ENCODE peak calls at places on chromosomes 5 and 9, in seven cellular contexts. N, Z, O, J, M, X and H are unnamed samples.

GRCh38 chr9:34520096-34520495 is 2.7 kb downstream of the ENHO start:
- DNase-seq in O (no peak), X (no peak), N (no peak), M (no peak), Z (no peak), J (no peak), H (no peak)

GRCh38 chr5:158570502-158570901 is 529.2 kb downstream of the EBF1 start:
- DNase-seq in J (no peak), O (no peak), X (no peak), Z (no peak), N (no peak), M (no peak), H (no peak)

GRCh38 chr5:178577376-178577839 is 12.8 kb downstream of the COL23A1 start:
- DNase-seq in M (no peak), N (no peak), X (no peak), O (no peak), Z (no peak), J (no peak), H (no peak)

GRCh38 chr5:151923865-151924264 is 786 bp downstream of the GLRA1 start:
- DNase-seq in X (no peak), M (no peak), O (no peak), Z (no peak), N (peak), J (no peak), H (no peak)

GRCh38 chr5:73823508-73823925 is 197.5 kb downstream of the ARHGEF28 start:
- DNase-seq in O (no peak), J (no peak), M (no peak), X (no peak), N (no peak), Z (no peak), H (no peak)

GRCh38 chr5:59661939-59662615 is 231.4 kb downstream of the PDE4D start:
- DNase-seq in X (no peak), J (peak), Z (no peak), O (no peak), N (peak), M (no peak), H (no peak)

GRCh38 chr5:88829053-88829452 is 53.9 kb downstream of the MEF2C start:
- DNase-seq in X (no peak), O (no peak), J (peak), N (no peak), Z (no peak), M (no peak), H (no peak)

GRCh38 chr9:98484218-98484617 is 224.5 kb downstream of the GABBR2 start:
- DNase-seq in Z (no peak), O (no peak), N (no peak), J (no peak), X (no peak), M (no peak), H (no peak)

GRCh38 chr5:120817044-120817985 is 353.2 kb downstream of the PRR16 start:
- DNase-seq in O (no peak), J (no peak), Z (no peak), X (no peak), M (no peak), N (peak), H (no peak)

GRCh38 chr9:28661853-28662252 is 1088.6 kb upstream of the C9orf72 start:
- DNase-seq in M (no peak), N (no peak), J (no peak), O (no peak), X (no peak), Z (no peak), H (no peak)

GRCh38 chr9:108053555-108054061 is 564.0 kb upstream of the KLF4 start:
- DNase-seq in J (no peak), O (no peak), Z (no peak), N (peak), X (peak), M (no peak), H (no peak)

GRCh38 chr9:14957054-14957453 is 46.8 kb upstream of the FREM1 start:
- DNase-seq in O (no peak), Z (no peak), J (no peak), N (no peak), X (no peak), M (no peak), H (no peak)

GRCh38 chr5:4295663-4296339 is 700.2 kb downstream of the IRX1 start:
- DNase-seq in M (no peak), N (peak), Z (no peak), X (no peak), O (no peak), J (no peak), H (no peak)

GRCh38 chr5:19927919-19928318 is 60.1 kb downstream of the CDH18 start:
- DNase-seq in M (no peak), N (peak), Z (no peak), J (no peak), X (no peak), O (no peak), H (no peak)

GRCh38 chr5:159915913-159916840 is at the start of gene ADRA1B:
- DNase-seq in J (no peak), M (no peak), O (no peak), X (peak), Z (no peak), N (peak), H (no peak)

GRCh38 chr5:62509823-62510222 is 68.8 kb upstream of the LRRC70 start:
- DNase-seq in X (no peak), J (no peak), M (no peak), O (no peak), Z (no peak), N (no peak), H (no peak)

GRCh38 chr9:116945817-116946216 is 258.7 kb downstream of the TRIM32 start:
- DNase-seq in Z (no peak), M (no peak), N (no peak), X (no peak), J (peak), O (no peak), H (no peak)

GRCh38 chr9:18359335-18359734 is 114.6 kb upstream of the ADAMTSL1 start:
- DNase-seq in J (no peak), M (no peak), Z (no peak), N (no peak), O (no peak), X (no peak), H (no peak)

GRCh38 chr5:127568166-127568565 is 50.7 kb downstream of the PRRC1 start:
- DNase-seq in N (no peak), Z (no peak), O (no peak), X (no peak), M (no peak), J (no peak), H (no peak)

GRCh38 chr5:343461-344401 is 22.2 kb downstream of the AHRR start:
- DNase-seq in X (peak), M (no peak), O (no peak), J (no peak), Z (no peak), N (peak), H (no peak)

GRCh38 chr5:116557669-116558271 is 16.9 kb downstream of the SEMA6A start:
- DNase-seq in Z (no peak), N (peak), X (no peak), M (no peak), J (peak), O (no peak), H (no peak)

GRCh38 chr9:130315446-130316226 is 50.1 kb downstream of the HMCN2 start:
- DNase-seq in N (no peak), J (no peak), X (no peak), Z (no peak), M (no peak), O (no peak), H (no peak)

GRCh38 chr5:142772766-142773293 is 2.7 kb downstream of the ARHGAP26 start:
- DNase-seq in M (no peak), N (no peak), O (no peak), Z (no peak), J (no peak), X (no peak), H (no peak)

GRCh38 chr9:126683698-126684044 is 69.9 kb downstream of the LMX1B start:
- DNase-seq in N (no peak), X (no peak), Z (no peak), O (no peak), J (no peak), M (no peak), H (no peak)

GRCh38 chr5:10702911-10703491 is 58.0 kb downstream of the DAP start:
- DNase-seq in X (no peak), N (no peak), O (no peak), M (no peak), J (no peak), Z (peak), H (no peak)

GRCh38 chr5:166488560-166488959 is 1802.9 kb upstream of the WWC1 start:
- DNase-seq in O (no peak), X (no peak), Z (no peak), J (no peak), M (no peak), N (no peak), H (no peak)

GRCh38 chr9:30075451-30076199 is 2308.8 kb upstream of the ACO1 start:
- DNase-seq in Z (peak), M (no peak), X (no peak), J (no peak), O (no peak), N (no peak), H (peak)

GRCh38 chr9:134792627-134793026 is 88.0 kb upstream of the FCN2 start:
- DNase-seq in O (no peak), N (no peak), Z (no peak), M (no peak), J (no peak), X (no peak), H (no peak)

GRCh38 chr5:55176176-55176818 is 3.3 kb upstream of the CDC20B start:
- DNase-seq in X (peak), N (peak), J (peak), O (no peak), Z (no peak), M (no peak), H (no peak)

GRCh38 chr5:153267506-153267905 is 223.0 kb upstream of the GRIA1 start:
- DNase-seq in O (no peak), Z (peak), M (no peak), J (no peak), N (no peak), X (no peak), H (peak)

GRCh38 chr9:89619739-89620138 is 14.9 kb downstream of the GADD45G start:
- DNase-seq in J (no peak), Z (no peak), O (no peak), M (no peak), N (no peak), X (no peak), H (no peak)

GRCh38 chr5:153959134-153959957 is 79.4 kb downstream of the FAM114A2 start:
- DNase-seq in Z (no peak), M (no peak), N (peak), J (no peak), X (no peak), O (no peak), H (no peak)

GRCh38 chr9:3733039-3733408 is 207.2 kb upstream of the RFX3 start:
- DNase-seq in X (no peak), M (no peak), J (no peak), Z (no peak), O (no peak), N (no peak), H (no peak)

GRCh38 chr9:4243877-4244812 is 55.7 kb downstream of the GLIS3 start:
- DNase-seq in X (no peak), N (no peak), M (no peak), Z (no peak), J (no peak), O (no peak), H (no peak)

GRCh38 chr9:106893088-106893487 is 30.1 kb downstream of the ZNF462 start:
- DNase-seq in X (no peak), Z (no peak), N (no peak), M (no peak), J (no peak), O (no peak), H (no peak)

GRCh38 chr9:137590469-137591383 is at the start of gene ZMYND19:
- DNase-seq in Z (no peak), M (peak), X (peak), O (peak), N (peak), J (peak), H (peak)

GRCh38 chr9:107213561-107214028 is 69.5 kb upstream of the RAD23B start:
- DNase-seq in Z (peak), J (no peak), N (no peak), O (no peak), M (no peak), X (no peak), H (peak)

GRCh38 chr9:87713990-87714335 is 12.0 kb upstream of the CTSL start:
- DNase-seq in M (no peak), O (no peak), X (no peak), N (no peak), Z (no peak), J (no peak), H (no peak)

GRCh38 chr9:87712801-87713277 is 13.1 kb upstream of the CTSL start:
- DNase-seq in X (no peak), N (no peak), M (no peak), Z (no peak), O (no peak), J (no peak), H (no peak)

GRCh38 chr9:87713278-87713989 is 12.5 kb upstream of the CTSL start:
- DNase-seq in N (no peak), M (no peak), X (peak), Z (peak), J (no peak), O (no peak), H (peak)

GRCh38 chr9:87710448-87710847 is 15.5 kb upstream of the CTSL start:
- DNase-seq in M (no peak), N (no peak), J (no peak), X (no peak), Z (no peak), O (no peak), H (no peak)

DNA sequence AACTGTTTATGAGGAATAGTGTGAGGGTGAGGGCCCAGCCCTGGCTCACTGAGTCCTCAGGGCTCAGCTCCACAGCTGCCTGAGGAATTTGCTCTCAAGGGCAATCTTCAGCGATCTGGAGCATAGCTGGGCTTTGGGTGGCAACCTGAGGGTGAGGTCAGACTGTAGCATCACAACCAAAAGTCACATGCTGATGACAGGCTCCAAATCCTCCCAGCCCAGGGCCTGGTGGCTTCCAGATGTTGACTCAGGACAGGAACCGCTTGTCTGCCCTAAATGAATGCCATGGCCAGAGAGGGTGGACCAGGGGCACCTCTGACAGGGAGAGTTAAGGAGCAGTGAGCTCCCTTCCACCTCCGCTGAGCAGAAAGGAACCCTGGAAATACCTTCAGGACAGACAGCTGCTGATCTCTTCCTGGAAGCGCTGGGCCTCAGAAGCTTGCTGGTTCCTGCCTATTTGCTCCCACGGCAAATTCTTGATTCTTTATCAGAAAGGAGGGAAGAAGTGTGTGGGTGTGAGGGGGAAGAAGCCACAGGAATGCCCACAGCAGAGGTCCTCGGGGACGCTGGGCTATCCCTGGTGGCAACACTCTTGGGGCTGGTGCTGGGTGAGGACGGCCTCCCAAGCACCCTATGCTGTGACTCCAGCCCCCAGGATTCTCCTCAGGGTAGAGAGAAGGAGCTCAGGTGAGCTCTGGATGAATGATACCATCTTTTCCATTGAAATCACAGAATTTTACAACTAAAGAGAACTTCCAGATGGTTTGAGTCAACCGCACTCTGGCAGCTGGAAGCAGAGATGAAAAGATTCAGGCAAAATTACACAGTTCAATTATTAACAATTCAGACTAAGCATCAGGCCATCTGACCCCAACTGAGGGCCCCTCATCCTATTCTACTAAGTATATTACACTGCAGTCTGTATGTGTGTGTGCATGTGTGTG is 13.8 kb upstream of the CTSL start:
- DNase-seq in M (no peak), O (no peak), J (no peak), X (no peak), N (no peak), Z (peak), H (no peak)
- H3K27ac ChIP-seq in M (no peak), O (peak), J (no peak), X (peak), N (no peak), Z (no peak), H (peak)

GRCh38 chr5:134437340-134438267 is 25.9 kb upstream of the CDKN2AIPNL start:
- DNase-seq in O (no peak), N (no peak), Z (no peak), J (no peak), M (no peak), X (no peak), H (no peak)

GRCh38 chr5:134438268-134438622 is 26.6 kb upstream of the CDKN2AIPNL start:
- DNase-seq in X (no peak), N (no peak), M (no peak), Z (peak), O (no peak), J (no peak), H (no peak)

GRCh38 chr5:134440185-134440755 is 28.6 kb upstream of the CDKN2AIPNL start:
- DNase-seq in Z (no peak), X (no peak), M (no peak), J (no peak), O (no peak), N (no peak), H (no peak)

GRCh38 chr5:134436523-134437339 is 25.1 kb upstream of the CDKN2AIPNL start:
- DNase-seq in J (peak), N (peak), X (no peak), Z (peak), O (no peak), M (peak), H (no peak)

DNA sequence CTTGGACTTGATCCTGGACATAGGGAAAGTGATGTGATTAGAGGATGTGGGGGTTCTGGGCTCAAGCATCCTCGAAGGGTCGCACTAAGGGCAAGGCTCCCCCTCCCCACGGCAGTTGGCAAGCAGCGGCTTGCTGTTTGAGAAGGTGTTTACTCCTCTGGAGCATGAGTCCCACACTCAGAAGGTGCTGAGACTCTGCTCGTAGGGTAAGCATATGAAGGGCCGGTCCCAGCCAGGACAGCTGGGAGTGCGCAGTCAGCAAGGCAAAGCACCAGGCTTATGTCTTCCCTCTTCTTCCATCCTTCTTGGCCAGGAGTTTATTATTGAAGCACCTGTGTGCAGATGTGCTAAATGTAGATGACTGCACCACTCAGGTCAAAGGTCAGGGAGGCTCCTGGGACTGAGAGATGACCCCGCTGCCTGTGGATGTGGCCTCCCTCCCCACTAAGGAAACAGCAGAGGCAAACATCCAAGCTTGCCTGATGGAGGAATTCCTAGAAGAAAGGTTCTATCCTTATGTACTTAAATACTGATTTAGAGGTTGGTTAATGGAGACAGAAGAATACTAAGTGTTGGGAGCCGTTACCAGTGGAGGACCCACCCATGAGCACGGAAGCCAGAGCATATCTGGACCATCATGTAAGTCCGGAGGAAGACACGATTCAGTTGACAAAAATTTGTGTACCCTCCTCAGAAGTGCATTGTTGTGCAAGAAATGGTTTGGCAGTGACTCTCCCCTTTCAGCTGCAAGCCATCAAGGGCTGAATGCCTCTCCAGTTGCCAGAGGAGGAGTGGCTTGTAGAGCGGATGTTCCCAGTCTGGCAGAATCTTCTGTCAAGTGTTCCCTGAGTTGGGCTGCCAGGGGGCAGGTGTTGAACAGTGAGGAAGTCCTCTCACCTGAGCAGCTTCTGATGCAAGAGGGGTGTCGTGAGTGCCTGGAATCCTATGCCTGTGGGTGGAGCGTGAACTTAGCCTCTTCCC is 27.2 kb upstream of the CDKN2AIPNL start:
- DNase-seq in Z (peak), J (no peak), M (no peak), N (no peak), O (no peak), X (peak), H (peak)
- H3K27ac ChIP-seq in Z (peak), J (no peak), M (no peak), N (no peak), O (peak), X (peak), H (peak)

GRCh38 chr5:90514520-90514919 is 14.9 kb downstream of the LYSMD3 start:
- DNase-seq in O (no peak), N (no peak), J (no peak), X (no peak), M (no peak), Z (no peak), H (no peak)
- H3K27ac ChIP-seq in O (no peak), N (no peak), J (no peak), X (no peak), M (no peak), Z (no peak), H (no peak)

DNA sequence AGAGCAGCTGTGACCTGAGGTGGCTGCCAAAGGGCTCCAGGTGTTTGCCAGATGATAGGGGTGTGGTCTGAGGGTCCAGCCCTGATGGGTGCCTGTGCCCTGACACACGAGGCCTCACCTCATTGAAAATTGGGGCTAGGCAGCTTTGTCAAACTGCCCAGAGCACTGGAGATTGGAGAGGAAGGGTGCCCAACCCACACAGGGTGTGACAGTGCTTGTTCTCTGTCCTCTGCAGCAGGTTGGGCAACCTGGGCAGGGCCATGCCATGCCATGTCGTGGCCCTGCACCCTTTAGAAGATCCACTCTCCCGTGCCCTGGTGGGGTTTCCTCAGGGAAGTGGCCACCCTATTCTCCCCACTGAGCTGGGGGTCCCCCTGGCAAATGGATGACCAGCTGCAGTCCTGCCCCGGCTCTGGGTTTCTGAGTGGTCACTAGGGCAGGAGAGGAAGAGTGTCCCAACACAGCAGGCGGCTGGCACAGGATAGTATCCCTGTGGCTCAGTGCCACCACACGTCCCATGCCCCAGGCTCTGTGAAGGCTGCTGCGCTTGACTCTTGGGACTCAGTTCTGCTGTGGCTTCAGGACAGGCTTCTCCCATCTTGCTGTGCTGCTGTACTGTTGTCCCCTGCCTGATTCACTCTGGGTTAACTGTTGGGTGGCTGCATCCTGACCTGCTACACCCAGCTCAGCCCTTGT is 100.8 kb upstream of the PITX1 start:
- DNase-seq in X (no peak), N (no peak), J (no peak), O (no peak), M (no peak), Z (no peak), H (no peak)
- H3K27ac ChIP-seq in X (no peak), N (no peak), J (no peak), O (no peak), M (no peak), Z (no peak), H (peak)